ENCODE peak calls at places on chromosomes 6 and 20, in four cellular contexts. Z, X, H and G are unnamed samples.

GRCh38 chr6:165823609-165824326 is 160.7 kb upstream of the PDE10A start:
- DNase-seq in Z (no peak), X (no peak), H (no peak), G (no peak)

GRCh38 chr20:48818481-48818987 is 9.3 kb downstream of the PREX1 start:
- DNase-seq in Z (no peak), X (no peak), H (no peak), G (no peak)

GRCh38 chr6:170106906-170107525 is 183.9 kb downstream of the DLL1 start:
- DNase-seq in Z (no peak), X (no peak), H (no peak), G (no peak)

GRCh38 chr20:11140359-11140758 is 466.6 kb upstream of the JAG1 start:
- DNase-seq in Z (peak), X (peak), H (peak), G (peak)

GRCh38 chr20:444117-444516 is 18.2 kb downstream of the TBC1D20 start:
- DNase-seq in Z (no peak), X (no peak), H (no peak), G (no peak)

GRCh38 chr6:109073344-109074235 is 21.1 kb downstream of the SESN1 start:
- DNase-seq in Z (peak), X (peak), H (peak), G (peak)

GRCh38 chr6:160127270-160128124 is 5.9 kb downstream of the SLC22A1 start:
- DNase-seq in Z (no peak), X (no peak), H (no peak), G (no peak)

GRCh38 chr6:46850781-46851180 is 57.6 kb downstream of the MEP1A start:
- DNase-seq in Z (peak), X (peak), H (peak), G (no peak)

GRCh38 chr6:40172272-40172671 is 238.0 kb upstream of the MOCS1 start:
- DNase-seq in Z (no peak), X (no peak), H (no peak), G (no peak)

GRCh38 chr6:154909821-154910220 is 85.3 kb upstream of the TIAM2 start:
- DNase-seq in Z (peak), X (peak), H (peak), G (no peak)

GRCh38 chr20:49713779-49714712 is at the start of gene B4GALT5:
- DNase-seq in Z (peak), X (peak), H (peak), G (peak)

GRCh38 chr20:45406260-45407066 is 1.6 kb upstream of the DBNDD2 start:
- DNase-seq in Z (peak), X (peak), H (peak), G (peak)

GRCh38 chr6:37169458-37170272 is at the start of gene PIM1:
- DNase-seq in Z (peak), X (peak), H (peak), G (peak)

GRCh38 chr20:44181611-44182010 is 5.4 kb downstream of the JPH2 start:
- DNase-seq in Z (no peak), X (no peak), H (no peak), G (no peak)

GRCh38 chr6:44270526-44271405 is 516 bp downstream of the TMEM151B start:
- DNase-seq in Z (no peak), X (no peak), H (no peak), G (no peak)

GRCh38 chr6:13152804-13153203 is 175.5 kb downstream of the TBC1D7 start:
- DNase-seq in Z (no peak), X (no peak), H (no peak), G (no peak)

GRCh38 chr6:13159295-13159694 is 169.0 kb downstream of the TBC1D7 start:
- DNase-seq in Z (no peak), X (no peak), H (peak), G (peak)

GRCh38 chr6:13156381-13156780 is 172.0 kb downstream of the TBC1D7 start:
- DNase-seq in Z (no peak), X (peak), H (no peak), G (no peak)

DNA sequence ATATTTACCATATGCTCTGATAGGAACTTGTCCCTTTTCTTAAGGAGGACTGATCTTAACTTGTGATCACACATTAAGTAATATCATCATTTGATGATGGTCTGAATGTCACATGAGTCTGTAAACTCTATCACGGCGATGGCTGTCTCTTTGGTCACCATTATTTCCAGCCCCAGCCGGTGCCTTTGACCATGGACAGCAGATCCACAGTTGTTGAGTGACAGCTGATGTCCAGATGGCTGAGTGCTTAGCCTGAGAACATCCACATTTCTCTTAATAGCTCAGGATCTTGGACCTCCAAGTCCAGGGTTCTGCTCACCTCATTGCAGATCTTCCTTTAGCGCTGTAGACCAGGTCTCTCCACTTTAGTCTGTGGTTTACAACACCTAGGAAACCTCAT is 171.0 kb downstream of the TBC1D7 start:
- DNase-seq in Z (no peak), X (no peak), H (no peak), G (no peak)
- H3K4me3 ChIP-seq in Z (no peak), X (no peak), H (no peak), G (no peak)

GRCh38 chr6:69868252-69868804 is 2.0 kb downstream of the COL19A1 start:
- DNase-seq in Z (no peak), X (no peak), H (no peak), G (no peak)
- TF ChIP-seq CTCF in Z (no peak), X (no peak), H (no peak), G (no peak)

DNA sequence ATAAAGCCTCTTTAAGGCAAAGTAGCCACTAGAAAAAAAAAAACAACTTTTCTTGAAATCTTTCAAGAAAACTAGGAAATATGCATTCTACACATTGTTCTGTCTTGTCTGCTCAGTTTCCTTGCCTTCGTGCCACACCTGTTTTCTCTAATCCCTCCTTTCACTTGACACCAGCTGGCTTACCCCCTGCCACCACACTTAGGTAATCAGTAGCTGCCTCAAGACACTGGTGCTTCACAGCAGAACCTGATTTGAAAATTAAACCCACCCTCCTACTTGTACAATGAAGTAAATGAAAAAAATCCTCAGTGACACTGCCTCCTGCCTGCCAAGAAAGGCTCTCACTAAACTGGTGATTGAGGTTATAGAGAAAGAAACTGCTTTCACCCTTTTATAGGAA is 45.8 kb upstream of the SCML4 start:
- DNase-seq in Z (no peak), X (no peak), H (no peak), G (no peak)
- H3K4me3 ChIP-seq in Z (no peak), X (no peak), H (no peak), G (no peak)

DNA sequence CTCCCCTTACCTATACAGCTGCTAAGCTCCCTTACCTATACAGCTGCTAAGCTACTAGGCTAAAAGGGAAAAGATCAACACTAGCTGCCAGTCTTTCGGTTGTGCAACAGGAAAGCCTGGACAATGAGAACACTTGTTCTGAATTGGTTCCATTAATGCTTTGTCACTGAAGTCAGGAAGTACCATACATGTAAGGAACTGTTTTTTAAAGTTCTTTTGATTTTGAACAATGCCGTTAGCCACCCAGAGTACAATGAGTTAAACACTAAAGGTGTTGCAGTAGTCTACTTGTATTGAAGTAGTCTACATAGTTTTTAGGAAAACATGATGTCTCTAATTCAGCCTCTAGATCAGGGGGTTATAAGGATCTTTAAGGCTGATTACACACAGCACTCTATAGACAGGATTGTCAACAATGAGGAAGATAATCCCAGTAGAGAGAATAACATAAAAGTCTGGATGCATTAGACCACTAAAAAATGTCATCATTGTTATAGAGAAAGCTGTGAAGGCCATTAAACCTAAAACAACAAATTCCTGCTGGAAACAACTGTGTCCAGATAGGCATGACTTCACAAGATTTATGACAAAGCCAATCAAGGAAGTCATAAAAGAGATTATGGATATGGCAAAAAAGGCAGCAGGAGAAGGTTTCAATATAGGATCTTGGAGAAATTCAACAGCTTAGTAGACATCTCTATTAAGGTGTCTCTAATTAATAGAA is 306.3 kb downstream of the PHF3 start:
- DNase-seq in Z (peak), X (no peak), H (peak), G (no peak)
- TF ChIP-seq CTCF in Z (no peak), X (no peak), H (no peak), G (no peak)